ENCODE peak calls at places on chromosomes 4 and X, in four cellular contexts. X, W, I and O are unnamed samples.

GRCh38 chr4:112560084-112560483 is 44.1 kb upstream of the NEUROG2 start:
- DNase-seq in X (no peak), W (no peak), I (no peak), O (no peak)

GRCh38 chr4:40214038-40214437 is 17.2 kb downstream of the RHOH start:
- DNase-seq in X (no peak), W (no peak), I (no peak), O (no peak)

GRCh38 chr4:96483308-96484030 is 643.6 kb downstream of the PDHA2 start:
- DNase-seq in X (no peak), W (no peak), I (no peak), O (no peak)

GRCh38 chr4:158285429-158286216 is 75.3 kb downstream of the TMEM144 start:
- DNase-seq in X (no peak), W (no peak), I (no peak), O (no peak)

GRCh38 chrX:12245650-12246645 is 107.7 kb downstream of the FRMPD4 start:
- DNase-seq in X (no peak), W (no peak), I (no peak), O (no peak)

GRCh38 chr4:164955107-164955805 is 22.2 kb downstream of the TRIM61 start:
- DNase-seq in X (no peak), W (no peak), I (no peak), O (no peak)

GRCh38 chr4:27003602-27004238 is 143.1 kb downstream of the STIM2 start:
- DNase-seq in X (no peak), W (no peak), I (no peak), O (no peak)

GRCh38 chr4:86918539-86919072 is 16.2 kb upstream of the AFF1 start:
- DNase-seq in X (no peak), W (no peak), I (no peak), O (no peak)

GRCh38 chrX:32289356-32289755 is 922.0 kb downstream of the DMD start:
- DNase-seq in X (no peak), W (no peak), I (no peak), O (no peak)

GRCh38 chrX:75522565-75523411 is at the start of gene ZDHHC15:
- DNase-seq in X (peak; percentile 64), W (peak; percentile 13), I (no peak), O (peak; percentile 27)
- H3K4me3 ChIP-seq in X (peak within 1 kb of the TSS; percentile 44), W (no peak within 1 kb of the TSS), I (no peak within 1 kb of the TSS), O (peak within 1 kb of the TSS; percentile 76)

DNA sequence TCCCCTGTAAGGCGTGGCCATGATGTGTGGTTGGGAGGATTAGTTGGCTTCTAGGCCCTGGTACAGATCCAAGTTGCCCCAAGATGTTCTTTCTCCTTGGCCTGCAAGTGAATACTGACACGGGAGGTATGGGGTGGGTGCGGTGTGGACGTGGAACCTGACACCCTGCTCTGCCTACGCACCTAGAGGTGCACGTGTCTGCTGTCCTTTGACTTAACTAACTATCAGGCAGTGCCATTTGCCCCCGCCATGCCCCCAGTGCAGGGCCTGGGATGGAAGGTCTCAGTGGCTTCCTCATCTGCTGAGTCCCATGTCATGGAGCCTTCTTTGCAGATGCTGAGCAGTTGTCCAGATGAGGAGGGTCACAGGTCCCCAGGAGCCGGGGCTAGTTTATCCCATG is 90.8 kb downstream of the PSAPL1 start:
- DNase-seq in X (no peak), W (no peak), I (no peak), O (no peak)
- TF ChIP-seq NRF1 in X (no peak), W (no peak), I (no peak), O (no peak)

GRCh38 chrX:36983831-36984230 is 24.3 kb upstream of the FAM47C start:
- DNase-seq in X (no peak), W (no peak), I (no peak), O (no peak)

DNA sequence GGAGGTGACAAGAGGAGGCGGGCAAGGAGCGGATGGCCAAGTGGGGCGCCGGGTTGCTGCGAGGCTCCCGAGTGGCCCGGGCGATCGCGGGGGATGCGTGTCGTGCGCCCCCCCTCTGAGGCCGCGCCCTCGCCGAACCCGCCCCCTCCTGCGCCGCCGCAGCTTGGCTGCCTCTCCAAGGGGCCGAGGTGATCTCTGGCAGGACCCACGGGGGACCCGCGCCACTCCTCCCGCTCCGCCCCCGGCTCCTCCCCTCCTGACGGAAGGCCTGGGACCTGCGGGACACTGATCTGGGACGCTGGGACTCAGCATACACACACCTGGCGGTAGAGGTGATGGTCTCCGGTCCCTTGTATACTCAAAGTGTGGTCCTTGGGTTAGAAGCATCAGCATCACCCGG is 21.9 kb upstream of the FAM47C start:
- DNase-seq in X (peak; percentile 5), W (no peak), I (no peak), O (no peak)
- H3K4me3 ChIP-seq in X (no peak overlapping the region), W (no peak overlapping the region), I (no peak overlapping the region), O (peak overlapping the region; percentile 34)

GRCh38 chrX:124117325-124117724 is 155.8 kb downstream of the STAG2 start:
- DNase-seq in X (no peak), W (no peak), I (no peak), O (no peak)
- TF ChIP-seq NRF1 in X (no peak), W (no peak), I (no peak), O (no peak)